ENCODE peak calls at places on chromosomes 2 and 18, in four cellular contexts. R is adrenal gland, K is transverse colon, T is heart right ventricle. Z is an unnamed sample.

GRCh38 chr2:170843656-170844055 is 27.0 kb downstream of the GAD1 start:
- DNase-seq in T (no peak), K (no peak), R (no peak), Z (no peak)

GRCh38 chr2:190979906-190980629 is 33.9 kb downstream of the STAT1 start:
- DNase-seq in R (peak; percentile 63), K (peak; percentile 49), T (peak; percentile 83), Z (no peak)

GRCh38 chr2:47401789-47402554 is 984 bp upstream of the MSH2 start:
- DNase-seq in K (no peak), T (no peak), R (no peak), Z (no peak)

GRCh38 chr2:241237949-241238371 is 49.5 kb downstream of the ANO7 start:
- DNase-seq in T (no peak), K (no peak), R (peak; percentile 13), Z (peak; percentile 68)

GRCh38 chr2:140711867-140712266 is 1418.9 kb downstream of the LRP1B start:
- DNase-seq in R (no peak), T (no peak), K (no peak), Z (no peak)

GRCh38 chr2:20803287-20803686 is 19.6 kb downstream of the LDAH start:
- DNase-seq in K (no peak), T (no peak), R (no peak), Z (no peak)

GRCh38 chr2:63777816-63778215 is 63.9 kb upstream of the UGP2 start:
- DNase-seq in K (no peak), R (no peak), T (no peak), Z (no peak)

GRCh38 chr2:46978696-46979095 is 63.1 kb upstream of the MCFD2 start:
- DNase-seq in K (no peak), R (no peak), T (no peak), Z (no peak)

GRCh38 chr2:241795021-241795999 is 13.7 kb upstream of the NEU4 start:
- DNase-seq in R (no peak), T (no peak), K (peak; percentile 85), Z (peak; percentile 52)

GRCh38 chr2:40127890-40128548 is 323.9 kb downstream of the SLC8A1 start:
- DNase-seq in T (no peak), K (no peak), R (no peak), Z (no peak)

GRCh38 chr2:128490321-128490720 is 171.7 kb upstream of the HS6ST1 start:
- DNase-seq in R (no peak), T (no peak), K (no peak), Z (no peak)

GRCh38 chr18:63366270-63366990 is 576 bp downstream of the KDSR start:
- DNase-seq in T (peak; percentile 23), R (peak; percentile 84), K (peak; percentile 77), Z (peak; percentile 89)

GRCh38 chr18:32549248-32549842 is 78.7 kb upstream of the GAREM1 start:
- DNase-seq in K (peak; percentile 65), T (peak; percentile 18), R (peak; percentile 69), Z (no peak)

GRCh38 chr2:137467246-137467862 is 496.9 kb upstream of the HNMT start:
- DNase-seq in R (peak; percentile 27), T (peak; percentile 26), K (peak; percentile 43), Z (no peak)

GRCh38 chr2:233399306-233400225 is 45.3 kb downstream of the DGKD start:
- DNase-seq in R (no peak), T (no peak), K (no peak), Z (no peak)

GRCh38 chr2:174878537-174879147 is 114.4 kb upstream of the CHRNA1 start:
- DNase-seq in T (peak; percentile 20), K (no peak), R (peak; percentile 68), Z (no peak)

GRCh38 chr2:175880-176800 is 87.7 kb downstream of the SH3YL1 start:
- DNase-seq in R (peak; percentile 90), K (no peak), T (no peak), Z (no peak)

GRCh38 chr2:72141881-72142742 is 5.5 kb downstream of the CYP26B1 start:
- DNase-seq in T (no peak), K (no peak), R (no peak), Z (peak; percentile 71)

GRCh38 chr2:222796413-222797103 is 64.3 kb upstream of the ACSL3 start:
- DNase-seq in K (no peak), R (no peak), T (no peak), Z (no peak)

GRCh38 chr2:172749377-172749776 is 13.7 kb downstream of the RAPGEF4 start:
- DNase-seq in T (no peak), K (no peak), R (no peak), Z (no peak)

GRCh38 chr18:40159141-40160017 is 1795.7 kb upstream of the PIK3C3 start:
- DNase-seq in K (no peak), R (no peak), T (no peak), Z (no peak)

GRCh38 chr2:225040862-225041209 is 1.4 kb downstream of the DOCK10 start:
- DNase-seq in R (peak; percentile 33), T (no peak), K (peak; percentile 25), Z (no peak)

GRCh38 chr2:37585295-37585908 is 86.0 kb downstream of the CDC42EP3 start:
- DNase-seq in R (no peak), T (no peak), K (peak; percentile 22), Z (no peak)

GRCh38 chr2:75543446-75543845 is 17.3 kb downstream of the EVA1A start:
- DNase-seq in T (no peak), R (no peak), K (no peak), Z (no peak)

GRCh38 chr2:237735762-237736161 is 62.8 kb upstream of the RBM44 start:
- DNase-seq in R (no peak), T (no peak), K (no peak), Z (no peak)

DNA sequence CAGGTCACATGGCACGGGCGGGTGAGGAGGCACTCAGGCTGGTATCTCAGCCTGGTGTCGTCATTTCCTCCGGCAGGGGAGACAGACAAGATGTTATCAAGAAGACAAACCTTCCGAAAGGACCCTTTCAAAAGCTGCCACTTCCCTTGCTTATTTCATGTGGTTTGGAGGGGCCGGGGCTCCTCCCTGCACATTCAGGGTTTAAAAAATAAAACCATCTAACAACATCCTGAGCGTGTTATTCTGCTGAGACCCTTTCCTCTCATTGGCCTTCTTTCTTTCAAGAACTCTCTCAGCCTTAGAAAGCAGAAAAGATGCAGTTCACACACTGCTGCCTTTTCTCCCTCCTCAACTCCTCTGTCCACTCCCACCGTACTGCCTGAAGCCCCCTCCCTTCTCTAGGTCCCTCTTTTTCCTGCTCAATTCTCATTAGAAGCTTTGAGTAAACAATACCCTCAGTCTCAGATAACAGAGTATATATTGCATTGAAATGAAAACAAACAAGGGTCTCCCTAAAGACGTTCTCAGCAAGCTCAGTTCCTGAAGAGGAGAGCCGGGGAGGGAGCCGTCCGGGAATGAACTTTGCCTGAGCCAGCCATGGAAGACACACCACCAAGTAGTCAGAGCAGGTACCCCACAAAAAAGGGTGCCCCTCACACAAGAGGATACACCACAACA is 9.8 kb downstream of the SMAD7 start:
- DNase-seq in K (peak; percentile 67), T (no peak), R (no peak), Z (no peak)
- H3K4me1 ChIP-seq in K (peaks cover 100% of the 10 kb centered on the region), T (peaks cover 97% of the 10 kb centered on the region), R (peaks cover 92% of the 10 kb centered on the region), Z (peaks cover 6% of the 10 kb centered on the region)

GRCh38 chr18:44805643-44806042 is 125.0 kb downstream of the SETBP1 start:
- DNase-seq in K (no peak), T (no peak), R (no peak), Z (no peak)
- H3K27ac ChIP-seq in K (peak overlapping the region; percentile 85), T (no peak overlapping the region), R (no peak overlapping the region), Z (no peak overlapping the region)

DNA sequence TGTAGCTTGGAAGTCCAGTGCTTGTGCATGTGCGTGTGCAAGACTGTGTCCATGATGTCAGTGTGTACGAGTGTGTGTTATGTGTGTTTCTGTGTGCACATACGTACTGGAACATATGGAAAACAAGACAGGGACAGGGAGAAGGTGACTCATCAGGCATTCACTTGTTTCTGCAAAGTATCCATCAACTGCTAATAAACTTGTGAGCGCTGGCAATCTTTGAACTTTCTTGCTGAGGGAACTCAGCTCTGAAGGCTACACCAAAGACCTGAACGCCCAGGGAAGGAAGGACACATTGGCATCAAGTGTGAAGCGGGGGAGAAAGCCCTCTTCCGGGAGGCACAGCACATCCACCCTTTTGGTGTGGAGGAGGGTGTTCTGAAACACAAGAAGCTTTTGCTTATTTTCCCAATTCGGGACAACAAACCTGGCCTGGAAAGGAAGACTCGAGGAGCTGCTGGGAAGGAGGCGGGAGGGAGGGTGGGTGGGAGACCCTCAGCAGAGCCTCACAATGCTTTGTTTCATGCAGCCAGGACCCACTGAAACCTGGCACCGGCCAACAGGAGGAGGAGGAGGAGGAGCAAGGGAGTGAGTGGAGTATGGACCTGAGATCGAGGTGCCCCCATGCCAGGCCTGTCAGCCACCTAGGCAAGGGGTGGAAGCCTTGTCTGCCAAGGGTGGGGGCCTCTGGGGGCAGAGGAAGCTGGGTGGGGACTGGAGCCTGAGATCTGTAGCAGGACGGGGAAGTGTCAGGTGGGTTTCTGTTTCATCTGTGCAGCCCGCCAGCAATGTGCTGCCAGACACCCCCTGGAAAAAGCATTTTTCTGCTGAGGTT is 26.8 kb downstream of the SMAD7 start:
- DNase-seq in R (no peak), T (no peak), K (no peak), Z (no peak)
- H3K4me1 ChIP-seq in R (peaks cover 80% of the 10 kb centered on the region), T (peaks cover 89% of the 10 kb centered on the region), K (peaks cover 71% of the 10 kb centered on the region), Z (peaks cover 3% of the 10 kb centered on the region)

GRCh38 chr2:176139170-176139611 is 9.7 kb downstream of the HOXD8 start:
- DNase-seq in T (no peak), K (no peak), R (no peak), Z (peak; percentile 82)
- H3K27ac ChIP-seq in T (no peak overlapping the region), K (peak overlapping the region; percentile 96), R (peak overlapping the region; percentile 78), Z (peak overlapping the region; percentile 8)

DNA sequence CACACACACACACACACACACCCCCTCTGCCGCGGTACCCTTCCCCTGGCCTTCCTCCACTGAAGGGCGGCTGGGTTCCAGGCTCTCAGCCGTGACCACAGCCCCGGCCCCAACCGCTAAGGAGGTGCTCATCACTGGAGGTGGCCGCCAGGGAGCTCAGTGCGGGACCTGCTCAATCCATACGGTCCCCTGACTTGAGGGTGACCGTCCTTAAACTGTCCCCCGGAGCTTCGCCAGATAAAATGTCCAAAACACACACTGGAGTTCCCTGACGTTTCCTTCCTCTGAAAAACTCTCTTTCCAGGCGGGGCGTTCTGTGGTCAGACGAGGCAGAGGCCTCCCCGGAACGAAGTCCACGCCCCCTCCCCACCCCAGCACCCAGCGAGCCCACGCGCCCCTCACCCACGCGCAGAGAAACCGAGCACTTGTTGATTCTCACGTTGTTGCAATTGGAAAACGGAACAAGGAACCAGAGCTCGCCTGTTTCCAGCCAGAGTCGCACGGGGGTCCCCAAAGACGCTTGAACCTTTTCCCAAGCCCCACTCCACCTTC is 1.4 kb downstream of the MBP start:
- DNase-seq in T (peak; percentile 59), K (peak; percentile 46), R (no peak), Z (peak; percentile 89)
- H3K4me1 ChIP-seq in T (peaks cover 65% of the 10 kb centered on the region), K (peaks cover 62% of the 10 kb centered on the region), R (peaks cover 36% of the 10 kb centered on the region), Z (no peaks in the 10 kb centered on the region)

GRCh38 chr2:8680931-8681760 is 710 bp upstream of the ID2 start:
- DNase-seq in T (peak; percentile 59), R (peak; percentile 79), K (peak; percentile 69), Z (peak; percentile 88)
- H3K27ac ChIP-seq in T (peak overlapping the region; percentile 93), R (peak overlapping the region; percentile 97), K (peak overlapping the region; percentile 96), Z (peak overlapping the region; percentile 97)

DNA sequence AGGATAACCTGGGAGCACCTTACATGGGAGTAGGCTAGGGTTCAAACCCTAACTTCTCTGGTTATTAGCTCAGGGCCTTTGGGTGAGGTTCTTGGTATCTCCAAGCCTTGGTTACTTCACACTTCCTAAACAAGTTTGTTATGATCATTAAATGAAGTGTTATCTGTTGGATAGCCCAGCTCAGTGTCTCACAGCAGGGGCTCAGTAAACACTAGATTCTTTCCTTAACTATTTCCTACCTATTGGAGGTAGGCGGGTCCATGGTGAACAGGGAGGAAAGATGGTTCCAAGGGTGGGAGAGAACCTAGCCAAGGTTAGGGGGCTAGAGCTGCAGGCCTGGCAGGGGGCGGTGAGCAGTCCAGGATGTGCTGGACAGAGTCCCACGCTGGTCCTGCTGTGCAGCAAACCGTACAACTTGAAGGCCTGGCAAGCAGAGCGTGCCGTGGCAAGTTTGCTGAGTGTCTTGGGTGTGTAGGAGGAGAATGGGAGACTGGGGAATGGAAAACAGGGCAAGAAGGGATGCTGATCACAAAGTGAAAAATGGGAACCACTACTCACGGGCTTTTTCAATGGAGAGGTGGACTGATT is 259.1 kb downstream of the PRKCE start:
- DNase-seq in R (no peak), T (no peak), K (no peak), Z (no peak)
- H3K4me1 ChIP-seq in R (no peaks in the 10 kb centered on the region), T (peaks cover 11% of the 10 kb centered on the region), K (no peaks in the 10 kb centered on the region), Z (no peaks in the 10 kb centered on the region)